ENCODE peak calls at places on chromosomes 11 and 22, in seven cellular contexts. One of them, this sample, is unnamed.

GRCh38 chr11:72635309-72635915 is 38.8 kb downstream of the PDE2A start:
- DNase-seq in GM12892: no peak
- DNase-seq in H9: no peak
- DNase-seq in fibroblast of villous mesenchyme: no peak
- DNase-seq in Daoy: no peak
- DNase-seq in HEK293T: no peak
- DNase-seq in NCI-H187: no peak
- DNase-seq in this sample: no peak

GRCh38 chr22:39706406-39707150 is 136.0 kb downstream of the CACNA1I start:
- DNase-seq in GM12892: no peak
- DNase-seq in H9: no peak
- DNase-seq in fibroblast of villous mesenchyme: no peak
- DNase-seq in Daoy: no peak
- DNase-seq in HEK293T: no peak
- DNase-seq in NCI-H187: peak; percentile 43
- DNase-seq in this sample: no peak

GRCh38 chr22:20401376-20402020 is 7.5 kb downstream of the ZNF74 start:
- DNase-seq in GM12892: no peak
- DNase-seq in H9: no peak
- DNase-seq in fibroblast of villous mesenchyme: no peak
- DNase-seq in Daoy: no peak
- DNase-seq in HEK293T: no peak
- DNase-seq in NCI-H187: no peak
- DNase-seq in this sample: no peak

GRCh38 chr22:39519681-39520053 is 695 bp upstream of the ATF4 start:
- DNase-seq in GM12892: no peak
- DNase-seq in H9: peak; percentile 65
- DNase-seq in fibroblast of villous mesenchyme: no peak
- DNase-seq in Daoy: peak; percentile 70
- DNase-seq in HEK293T: peak; percentile 61
- DNase-seq in NCI-H187: no peak
- DNase-seq in this sample: peak; percentile 72

GRCh38 chr11:77118971-77119370 is 9.1 kb upstream of the MYO7A start:
- DNase-seq in GM12892: no peak
- DNase-seq in H9: no peak
- DNase-seq in fibroblast of villous mesenchyme: no peak
- DNase-seq in Daoy: no peak
- DNase-seq in HEK293T: no peak
- DNase-seq in NCI-H187: no peak
- DNase-seq in this sample: no peak

GRCh38 chr11:19537803-19538453 is 174.7 kb upstream of the NAV2 start:
- DNase-seq in GM12892: no peak
- DNase-seq in H9: no peak
- DNase-seq in fibroblast of villous mesenchyme: no peak
- DNase-seq in Daoy: no peak
- DNase-seq in HEK293T: no peak
- DNase-seq in NCI-H187: no peak
- DNase-seq in this sample: no peak

GRCh38 chr11:33802414-33802950 is 28.2 kb upstream of the FBXO3 start:
- DNase-seq in GM12892: no peak
- DNase-seq in H9: peak; percentile 90
- DNase-seq in fibroblast of villous mesenchyme: peak; percentile 71
- DNase-seq in Daoy: peak; percentile 92
- DNase-seq in HEK293T: peak; percentile 79
- DNase-seq in NCI-H187: peak; percentile 87
- DNase-seq in this sample: peak; percentile 16

GRCh38 chr22:40178417-40179409 is 988 bp downstream of the TNRC6B start:
- DNase-seq in GM12892: no peak
- DNase-seq in H9: peak; percentile 37
- DNase-seq in fibroblast of villous mesenchyme: peak; percentile 68
- DNase-seq in Daoy: peak; percentile 47
- DNase-seq in HEK293T: no peak
- DNase-seq in NCI-H187: no peak
- DNase-seq in this sample: peak; percentile 57

GRCh38 chr11:69992943-69993694 is 85.0 kb upstream of the ANO1 start:
- DNase-seq in GM12892: no peak
- DNase-seq in H9: no peak
- DNase-seq in fibroblast of villous mesenchyme: no peak
- DNase-seq in Daoy: no peak
- DNase-seq in HEK293T: no peak
- DNase-seq in NCI-H187: no peak
- DNase-seq in this sample: no peak

GRCh38 chr11:72591785-72592490 is 82.3 kb downstream of the PDE2A start:
- DNase-seq in GM12892: no peak
- DNase-seq in H9: no peak
- DNase-seq in fibroblast of villous mesenchyme: no peak
- DNase-seq in Daoy: no peak
- DNase-seq in HEK293T: no peak
- DNase-seq in NCI-H187: no peak
- DNase-seq in this sample: no peak

GRCh38 chr11:112161012-112161411 is 2.9 kb downstream of the IL18 start:
- DNase-seq in GM12892: no peak
- DNase-seq in H9: no peak
- DNase-seq in fibroblast of villous mesenchyme: peak; percentile 67
- DNase-seq in Daoy: no peak
- DNase-seq in HEK293T: no peak
- DNase-seq in NCI-H187: no peak
- DNase-seq in this sample: no peak

GRCh38 chr22:45640941-45641621 is 30.6 kb upstream of the ATXN10 start:
- DNase-seq in GM12892: no peak
- DNase-seq in H9: no peak
- DNase-seq in fibroblast of villous mesenchyme: no peak
- DNase-seq in Daoy: no peak
- DNase-seq in HEK293T: no peak
- DNase-seq in NCI-H187: no peak
- DNase-seq in this sample: no peak

GRCh38 chr11:1419811-1420210 is 30.1 kb downstream of the BRSK2 start:
- DNase-seq in GM12892: no peak
- DNase-seq in H9: no peak
- DNase-seq in fibroblast of villous mesenchyme: no peak
- DNase-seq in Daoy: no peak
- DNase-seq in HEK293T: no peak
- DNase-seq in NCI-H187: no peak
- DNase-seq in this sample: no peak

GRCh38 chr22:28900379-28900778 is 17.0 kb downstream of the ZNRF3 start:
- DNase-seq in GM12892: no peak
- DNase-seq in H9: no peak
- DNase-seq in fibroblast of villous mesenchyme: no peak
- DNase-seq in Daoy: no peak
- DNase-seq in HEK293T: no peak
- DNase-seq in NCI-H187: no peak
- DNase-seq in this sample: no peak

GRCh38 chr11:22671751-22672150 is 5.3 kb downstream of the GAS2 start:
- DNase-seq in GM12892: no peak
- DNase-seq in H9: no peak
- DNase-seq in fibroblast of villous mesenchyme: no peak
- DNase-seq in Daoy: no peak
- DNase-seq in HEK293T: no peak
- DNase-seq in NCI-H187: no peak
- DNase-seq in this sample: no peak

GRCh38 chr11:68036141-68036716 is 2.6 kb upstream of the TCIRG1 start:
- DNase-seq in GM12892: no peak
- DNase-seq in H9: no peak
- DNase-seq in fibroblast of villous mesenchyme: no peak
- DNase-seq in Daoy: no peak
- DNase-seq in HEK293T: no peak
- DNase-seq in NCI-H187: no peak
- DNase-seq in this sample: no peak

GRCh38 chr11:36292311-36292722 is 3.1 kb upstream of the COMMD9 start:
- DNase-seq in GM12892: peak; percentile 35
- DNase-seq in H9: no peak
- DNase-seq in fibroblast of villous mesenchyme: peak; percentile 65
- DNase-seq in Daoy: peak; percentile 43
- DNase-seq in HEK293T: peak; percentile 48
- DNase-seq in NCI-H187: no peak
- DNase-seq in this sample: peak; percentile 66

GRCh38 chr11:128409476-128409875 is 177.9 kb downstream of the ETS1 start:
- DNase-seq in GM12892: no peak
- DNase-seq in H9: no peak
- DNase-seq in fibroblast of villous mesenchyme: peak; percentile 40
- DNase-seq in Daoy: peak; percentile 76
- DNase-seq in HEK293T: no peak
- DNase-seq in NCI-H187: no peak
- DNase-seq in this sample: no peak

GRCh38 chr22:45934659-45935341 is 42.2 kb downstream of the WNT7B start:
- DNase-seq in GM12892: no peak
- DNase-seq in H9: no peak
- DNase-seq in fibroblast of villous mesenchyme: peak; percentile 51
- DNase-seq in Daoy: peak; percentile 96
- DNase-seq in HEK293T: no peak
- DNase-seq in NCI-H187: no peak
- DNase-seq in this sample: no peak